ENCODE peak calls at places on chromosomes 5 and 9, in seven cellular contexts. G, Y, L, A, N, F and S are unnamed samples.

GRCh38 chr9:131304676-131305366 is 15.3 kb downstream of the PLPP7 start:
- DNase-seq in F (no peak), G (no peak), Y (no peak), N (peak), L (no peak), A (no peak), S (no peak)

GRCh38 chr9:112034216-112034611 is 137.6 kb downstream of the UGCG start:
- DNase-seq in Y (no peak), L (no peak), A (no peak), F (no peak), G (no peak), N (no peak), S (no peak)

GRCh38 chr9:98248737-98249474 is 6.5 kb downstream of the TBC1D2 start:
- DNase-seq in F (no peak), G (no peak), A (no peak), Y (peak), N (no peak), L (no peak), S (no peak)

GRCh38 chr9:135531096-135531495 is 9.9 kb downstream of the LCN1 start:
- DNase-seq in A (no peak), G (no peak), Y (no peak), F (no peak), N (no peak), L (peak), S (no peak)

GRCh38 chr9:106893088-106893487 is 30.1 kb downstream of the ZNF462 start:
- DNase-seq in L (no peak), N (no peak), A (no peak), F (no peak), Y (no peak), G (no peak), S (no peak)

GRCh38 chr5:54234304-54234938 is 76.0 kb downstream of the ARL15 start:
- DNase-seq in G (peak), F (no peak), N (peak), A (no peak), L (no peak), Y (no peak), S (no peak)

GRCh38 chr5:73969195-73970059 is 343.4 kb downstream of the ARHGEF28 start:
- DNase-seq in L (no peak), N (no peak), A (no peak), F (no peak), G (no peak), Y (no peak), S (no peak)

GRCh38 chr5:32202394-32202793 is 28.3 kb upstream of the GOLPH3 start:
- DNase-seq in A (no peak), F (no peak), Y (no peak), L (no peak), G (no peak), N (no peak), S (no peak)

GRCh38 chr5:112583166-112583565 is 154.5 kb upstream of the APC start:
- DNase-seq in A (no peak), L (no peak), Y (no peak), G (no peak), F (no peak), N (no peak), S (no peak)

GRCh38 chr9:127305450-127306226 is 41.1 kb downstream of the GARNL3 start:
- DNase-seq in F (peak), G (no peak), N (no peak), Y (no peak), A (no peak), L (no peak), S (no peak)

GRCh38 chr5:3809455-3809854 is 213.8 kb downstream of the IRX1 start:
- DNase-seq in Y (no peak), L (no peak), A (no peak), F (no peak), N (no peak), G (no peak), S (no peak)

GRCh38 chr9:106697799-106698591 is 165.0 kb upstream of the ZNF462 start:
- DNase-seq in F (no peak), L (peak), A (no peak), Y (peak), N (peak), G (no peak), S (peak)

GRCh38 chr9:100216178-100216787 is 117.2 kb downstream of the INVS start:
- DNase-seq in F (peak), Y (no peak), L (no peak), G (peak), N (peak), A (peak), S (peak)

GRCh38 chr5:168681556-168682183 is 102.5 kb upstream of the PANK3 start:
- DNase-seq in N (no peak), F (peak), Y (peak), A (no peak), L (no peak), G (peak), S (no peak)

GRCh38 chr5:38420691-38421395 is 135.6 kb downstream of the LIFR start:
- DNase-seq in G (peak), F (peak), A (no peak), Y (peak), L (no peak), N (peak), S (peak)

GRCh38 chr5:175460126-175460525 is 16.1 kb upstream of the DRD1 start:
- DNase-seq in F (no peak), Y (no peak), A (no peak), G (no peak), L (no peak), N (no peak), S (no peak)

GRCh38 chr9:107807183-107807582 is 317.6 kb upstream of the KLF4 start:
- DNase-seq in A (no peak), F (no peak), N (no peak), G (no peak), L (no peak), Y (no peak), S (no peak)

GRCh38 chr5:144487761-144488160 is 317.1 kb downstream of the KCTD16 start:
- DNase-seq in A (no peak), Y (no peak), F (peak), G (peak), L (no peak), N (no peak), S (peak)

GRCh38 chr5:151078490-151079262 is 2.2 kb downstream of the TNIP1 start:
- DNase-seq in A (peak), L (no peak), Y (no peak), N (no peak), G (no peak), F (no peak), S (no peak)

GRCh38 chr5:66840527-66841013 is 244.4 kb downstream of the MAST4 start:
- DNase-seq in Y (no peak), A (no peak), F (no peak), L (no peak), N (no peak), G (no peak), S (no peak)

GRCh38 chr5:149730620-149731331 is 666 bp downstream of the PPARGC1B start:
- DNase-seq in F (peak), A (peak), L (peak), N (peak), Y (peak), G (peak), S (peak)

GRCh38 chr5:126988021-126988569 is 42.3 kb downstream of the MARCHF3 start:
- DNase-seq in N (no peak), Y (no peak), G (no peak), A (peak), F (no peak), L (no peak), S (no peak)

GRCh38 chr5:937151-937924 is 44.7 kb downstream of the TRIP13 start:
- DNase-seq in A (no peak), F (no peak), Y (no peak), L (peak), G (no peak), N (no peak), S (no peak)

GRCh38 chr5:80780761-80781285 is 126.0 kb upstream of the DHFR start:
- DNase-seq in G (no peak), Y (no peak), L (no peak), N (no peak), A (no peak), F (no peak), S (no peak)

GRCh38 chr5:64914396-64914795 is 145.7 kb downstream of the CWC27 start:
- DNase-seq in L (no peak), Y (no peak), G (no peak), F (no peak), A (no peak), N (no peak), S (no peak)

GRCh38 chr9:97503862-97504210 is 2.4 kb downstream of the TMOD1 start:
- DNase-seq in A (no peak), Y (no peak), L (no peak), F (no peak), N (no peak), G (no peak), S (no peak)

GRCh38 chr9:35481347-35481975 is 8.4 kb upstream of the RUSC2 start:
- DNase-seq in L (no peak), Y (no peak), F (peak), N (peak), G (peak), A (no peak), S (no peak)

GRCh38 chr5:125503958-125504357 is 757.5 kb upstream of the ZNF608 start:
- DNase-seq in N (no peak), Y (no peak), F (no peak), L (no peak), A (no peak), G (no peak), S (no peak)

GRCh38 chr9:4670591-4670990 is 4.3 kb upstream of the SPATA6L start:
- DNase-seq in A (no peak), Y (no peak), N (no peak), G (no peak), L (no peak), F (no peak), S (no peak)

GRCh38 chr5:174412941-174413340 is 311.4 kb upstream of the MSX2 start:
- DNase-seq in L (no peak), A (no peak), G (no peak), Y (no peak), F (no peak), N (no peak), S (no peak)

GRCh38 chr5:1638658-1639400 is 115.1 kb upstream of the LPCAT1 start:
- DNase-seq in A (no peak), N (no peak), L (peak), F (no peak), G (no peak), Y (no peak), S (no peak)

GRCh38 chr9:21994526-21994995 is at the start of gene CDKN2B-AS1:
- DNase-seq in L (no peak), N (peak), G (peak), F (peak), A (peak), Y (peak), S (no peak)

GRCh38 chr9:127857278-127857677 is 2.8 kb upstream of the ENG start:
- DNase-seq in N (no peak), F (no peak), G (no peak), L (no peak), Y (no peak), A (no peak), S (no peak)

GRCh38 chr5:127196042-127196441 is 94.6 kb upstream of the MEGF10 start:
- DNase-seq in F (no peak), L (no peak), G (no peak), N (no peak), A (no peak), Y (no peak), S (no peak)

GRCh38 chr9:87395804-87396458 is 101.7 kb upstream of the DAPK1 start:
- DNase-seq in Y (no peak), L (no peak), A (no peak), F (no peak), G (no peak), N (no peak), S (peak)

GRCh38 chr9:92538541-92538940 is 2.8 kb upstream of the ECM2 start:
- DNase-seq in L (no peak), A (no peak), N (no peak), Y (no peak), F (no peak), G (no peak), S (no peak)

GRCh38 chr5:13143630-13144029 is 800.9 kb downstream of the DNAH5 start:
- DNase-seq in Y (no peak), A (no peak), L (no peak), G (no peak), N (no peak), F (no peak), S (no peak)